ENCODE peak calls at places on chromosomes 2 and 18, in four cellular contexts. One of them, this sample, is unnamed. For H3K4me1, the result is how much of the 10 kb centered on the place peaks cover.

GRCh38 chr2:66430195-66430905 is 4.6 kb upstream of the MEIS1 start:
- DNase-seq in sigmoid colon: no peak
- DNase-seq in transverse colon: no peak
- DNase-seq in left ventricle myocardium inferior: no peak
- DNase-seq in this sample: no peak

GRCh38 chr2:215171826-215172225 is 33.4 kb upstream of the ABCA12 start:
- DNase-seq in left ventricle myocardium inferior: no peak
- DNase-seq in transverse colon: no peak
- DNase-seq in sigmoid colon: no peak
- DNase-seq in this sample: no peak

GRCh38 chr2:219627105-219628100 is at the start of gene SLC4A3:
- DNase-seq in left ventricle myocardium inferior: no peak
- DNase-seq in transverse colon: no peak
- DNase-seq in sigmoid colon: no peak
- DNase-seq in this sample: no peak

GRCh38 chr2:35468271-35468670 is 887.3 kb upstream of the CRIM1 start:
- DNase-seq in transverse colon: no peak
- DNase-seq in sigmoid colon: no peak
- DNase-seq in left ventricle myocardium inferior: no peak
- DNase-seq in this sample: no peak

GRCh38 chr2:234444888-234445287 is 52.0 kb downstream of the ARL4C start:
- DNase-seq in transverse colon: peak
- DNase-seq in left ventricle myocardium inferior: peak
- DNase-seq in sigmoid colon: no peak
- DNase-seq in this sample: peak

GRCh38 chr2:241777167-241777685 is 604 bp downstream of the GAL3ST2 start:
- DNase-seq in left ventricle myocardium inferior: no peak
- DNase-seq in sigmoid colon: peak
- DNase-seq in transverse colon: no peak
- DNase-seq in this sample: no peak

GRCh38 chr2:138455691-138456090 is 45.9 kb upstream of the SPOPL start:
- DNase-seq in transverse colon: no peak
- DNase-seq in sigmoid colon: no peak
- DNase-seq in left ventricle myocardium inferior: no peak
- DNase-seq in this sample: no peak

GRCh38 chr18:32707153-32707552 is 65.7 kb downstream of the KLHL14 start:
- DNase-seq in left ventricle myocardium inferior: no peak
- DNase-seq in transverse colon: no peak
- DNase-seq in sigmoid colon: no peak
- DNase-seq in this sample: no peak

GRCh38 chr18:58562146-58562998 is 66.5 kb downstream of the ALPK2 start:
- DNase-seq in sigmoid colon: no peak
- DNase-seq in transverse colon: no peak
- DNase-seq in left ventricle myocardium inferior: no peak
- DNase-seq in this sample: peak

GRCh38 chr18:6069103-6069502 is 173.8 kb upstream of the TMEM200C start:
- DNase-seq in left ventricle myocardium inferior: no peak
- DNase-seq in transverse colon: no peak
- DNase-seq in sigmoid colon: no peak
- DNase-seq in this sample: no peak

GRCh38 chr2:186702499-186702898 is 8.6 kb downstream of the FAM171B start:
- DNase-seq in transverse colon: no peak
- DNase-seq in left ventricle myocardium inferior: no peak
- DNase-seq in sigmoid colon: no peak
- DNase-seq in this sample: no peak

GRCh38 chr2:10382313-10383061 is 65.6 kb downstream of the ODC1 start:
- DNase-seq in left ventricle myocardium inferior: no peak
- DNase-seq in transverse colon: peak
- DNase-seq in sigmoid colon: no peak
- DNase-seq in this sample: peak

GRCh38 chr2:231557571-231558217 is 27.4 kb upstream of the NMUR1 start:
- DNase-seq in left ventricle myocardium inferior: peak
- DNase-seq in transverse colon: peak
- DNase-seq in sigmoid colon: peak
- DNase-seq in this sample: peak

GRCh38 chr2:100902833-100903405 is 83.0 kb downstream of the NPAS2 start:
- DNase-seq in sigmoid colon: no peak
- DNase-seq in left ventricle myocardium inferior: no peak
- DNase-seq in transverse colon: no peak
- DNase-seq in this sample: no peak

GRCh38 chr18:5720132-5720531 is 175.2 kb downstream of the TMEM200C start:
- DNase-seq in transverse colon: no peak
- DNase-seq in sigmoid colon: no peak
- DNase-seq in left ventricle myocardium inferior: no peak
- DNase-seq in this sample: no peak

GRCh38 chr18:42363446-42363845 is 408.4 kb downstream of the PIK3C3 start:
- DNase-seq in sigmoid colon: no peak
- DNase-seq in left ventricle myocardium inferior: no peak
- DNase-seq in transverse colon: no peak
- DNase-seq in this sample: no peak

GRCh38 chr2:16200791-16201190 is 260.4 kb downstream of the MYCN start:
- DNase-seq in left ventricle myocardium inferior: no peak
- DNase-seq in sigmoid colon: no peak
- DNase-seq in transverse colon: no peak
- DNase-seq in this sample: no peak

GRCh38 chr2:109380502-109381326 is 233.1 kb downstream of the SEPTIN10 start:
- DNase-seq in sigmoid colon: peak
- DNase-seq in transverse colon: peak
- DNase-seq in left ventricle myocardium inferior: no peak
- DNase-seq in this sample: no peak

GRCh38 chr2:56192664-56193305 is 9.0 kb downstream of the CCDC85A start:
- DNase-seq in transverse colon: no peak
- DNase-seq in sigmoid colon: no peak
- DNase-seq in left ventricle myocardium inferior: no peak
- DNase-seq in this sample: no peak

GRCh38 chr2:62410015-62410453 is 96.0 kb downstream of the TMEM17 start:
- DNase-seq in transverse colon: no peak
- DNase-seq in left ventricle myocardium inferior: no peak
- DNase-seq in sigmoid colon: no peak
- DNase-seq in this sample: no peak

GRCh38 chr2:224938670-224939309 is 103.5 kb downstream of the DOCK10 start:
- DNase-seq in left ventricle myocardium inferior: no peak
- DNase-seq in sigmoid colon: no peak
- DNase-seq in transverse colon: no peak
- DNase-seq in this sample: peak

GRCh38 chr18:44651918-44652317 is 28.8 kb upstream of the SETBP1 start:
- DNase-seq in sigmoid colon: no peak
- DNase-seq in left ventricle myocardium inferior: no peak
- DNase-seq in transverse colon: no peak
- DNase-seq in this sample: no peak

GRCh38 chr2:123908522-123908921 is 116.6 kb upstream of the CNTNAP5 start:
- DNase-seq in transverse colon: no peak
- DNase-seq in left ventricle myocardium inferior: no peak
- DNase-seq in sigmoid colon: no peak
- DNase-seq in this sample: no peak

GRCh38 chr18:74513883-74514205 is 17.7 kb downstream of the CNDP2 start:
- DNase-seq in sigmoid colon: peak
- DNase-seq in transverse colon: no peak
- DNase-seq in left ventricle myocardium inferior: no peak
- DNase-seq in this sample: no peak

GRCh38 chr2:219661197-219661954 is 33.9 kb downstream of the SLC4A3 start:
- DNase-seq in sigmoid colon: no peak
- DNase-seq in left ventricle myocardium inferior: no peak
- DNase-seq in transverse colon: no peak
- DNase-seq in this sample: no peak

GRCh38 chr2:171798156-171798815 is 95.8 kb downstream of the SLC25A12 start:
- DNase-seq in sigmoid colon: no peak
- DNase-seq in left ventricle myocardium inferior: no peak
- DNase-seq in transverse colon: no peak
- DNase-seq in this sample: no peak

GRCh38 chr2:23198316-23199114 is 186.5 kb upstream of the KLHL29 start:
- DNase-seq in transverse colon: no peak
- DNase-seq in sigmoid colon: no peak
- DNase-seq in left ventricle myocardium inferior: no peak
- DNase-seq in this sample: no peak

GRCh38 chr2:171347591-171348032 is 86.2 kb downstream of the METTL8 start:
- DNase-seq in left ventricle myocardium inferior: no peak
- DNase-seq in sigmoid colon: no peak
- DNase-seq in transverse colon: no peak
- DNase-seq in this sample: no peak

GRCh38 chr2:168119519-168120141 is 127.8 kb downstream of the STK39 start:
- DNase-seq in left ventricle myocardium inferior: no peak
- DNase-seq in transverse colon: no peak
- DNase-seq in sigmoid colon: no peak
- DNase-seq in this sample: peak

GRCh38 chr2:7627587-7627986 is 710.4 kb downstream of the RNF144A start:
- DNase-seq in left ventricle myocardium inferior: no peak
- DNase-seq in sigmoid colon: no peak
- DNase-seq in transverse colon: no peak
- DNase-seq in this sample: no peak

GRCh38 chr2:46857871-46858696 is 57.5 kb downstream of the MCFD2 start:
- DNase-seq in left ventricle myocardium inferior: no peak
- DNase-seq in transverse colon: no peak
- DNase-seq in sigmoid colon: peak
- DNase-seq in this sample: no peak

GRCh38 chr2:46854260-46854659 is 61.3 kb downstream of the MCFD2 start:
- DNase-seq in left ventricle myocardium inferior: no peak
- DNase-seq in transverse colon: no peak
- DNase-seq in sigmoid colon: peak
- DNase-seq in this sample: no peak

GRCh38 chr2:46858697-46859080 is 56.9 kb downstream of the MCFD2 start:
- DNase-seq in sigmoid colon: no peak
- DNase-seq in left ventricle myocardium inferior: no peak
- DNase-seq in transverse colon: no peak
- DNase-seq in this sample: no peak

GRCh38 chr2:46855805-46856204 is 59.8 kb downstream of the MCFD2 start:
- DNase-seq in transverse colon: no peak
- DNase-seq in sigmoid colon: no peak
- DNase-seq in left ventricle myocardium inferior: no peak
- DNase-seq in this sample: no peak

DNA sequence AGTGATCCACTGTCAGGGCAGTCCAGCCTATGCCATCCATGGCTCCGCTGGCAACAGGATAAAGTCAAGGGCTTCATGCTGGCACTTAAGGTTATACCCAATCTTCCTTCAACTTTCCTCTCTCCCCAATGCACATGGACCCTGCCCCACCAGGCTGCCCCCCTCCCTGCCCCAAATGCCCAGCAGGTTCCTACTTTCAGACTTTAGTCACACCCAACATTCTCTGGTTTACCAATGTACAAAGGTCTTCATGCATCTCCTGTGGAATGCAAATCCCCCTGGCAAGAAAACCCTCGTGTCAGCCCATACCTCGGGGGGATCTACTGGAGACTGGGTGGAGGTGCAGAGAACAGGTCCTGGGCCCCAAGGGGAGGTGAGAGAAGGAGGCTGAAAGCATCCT is 59.3 kb downstream of the MCFD2 start:
- DNase-seq in sigmoid colon: no peak
- DNase-seq in transverse colon: no peak
- DNase-seq in left ventricle myocardium inferior: no peak
- DNase-seq in this sample: no peak
- H3K4me1 ChIP-seq in sigmoid colon: half or more
- H3K4me1 ChIP-seq in transverse colon: under half
- H3K4me1 ChIP-seq in left ventricle myocardium inferior: under half
- H3K4me1 ChIP-seq in this sample: under half

DNA sequence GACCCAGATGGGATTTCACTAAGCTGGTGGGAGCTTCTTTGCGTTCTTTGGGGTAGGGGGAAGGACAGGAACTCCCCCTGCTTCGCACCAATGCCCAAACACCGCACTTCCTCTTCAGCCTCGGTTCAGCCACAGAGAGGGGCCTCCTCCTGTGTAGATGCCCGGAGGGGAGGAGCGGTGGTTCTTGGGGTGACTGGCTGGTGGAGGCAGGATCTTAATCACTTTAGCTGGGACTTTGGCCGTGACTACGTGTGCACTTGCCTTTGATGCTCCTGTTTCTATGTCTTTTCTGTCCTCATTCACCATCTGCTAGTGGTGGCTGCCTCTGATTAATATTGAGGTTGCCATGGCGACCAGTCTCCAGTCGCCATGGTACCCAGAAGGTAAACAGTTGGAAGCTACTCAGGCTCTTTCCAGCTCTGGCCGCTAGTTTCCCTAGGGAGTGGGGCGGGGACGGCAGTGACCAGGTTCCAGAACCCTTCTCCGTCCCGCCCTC is 1.9 kb downstream of the CNGA3 start:
- DNase-seq in sigmoid colon: no peak
- DNase-seq in left ventricle myocardium inferior: no peak
- DNase-seq in transverse colon: no peak
- DNase-seq in this sample: no peak
- H3K4me3 ChIP-seq in sigmoid colon: no peak
- H3K4me3 ChIP-seq in left ventricle myocardium inferior: no peak
- H3K4me3 ChIP-seq in transverse colon: no peak
- H3K4me3 ChIP-seq in this sample: no peak

DNA sequence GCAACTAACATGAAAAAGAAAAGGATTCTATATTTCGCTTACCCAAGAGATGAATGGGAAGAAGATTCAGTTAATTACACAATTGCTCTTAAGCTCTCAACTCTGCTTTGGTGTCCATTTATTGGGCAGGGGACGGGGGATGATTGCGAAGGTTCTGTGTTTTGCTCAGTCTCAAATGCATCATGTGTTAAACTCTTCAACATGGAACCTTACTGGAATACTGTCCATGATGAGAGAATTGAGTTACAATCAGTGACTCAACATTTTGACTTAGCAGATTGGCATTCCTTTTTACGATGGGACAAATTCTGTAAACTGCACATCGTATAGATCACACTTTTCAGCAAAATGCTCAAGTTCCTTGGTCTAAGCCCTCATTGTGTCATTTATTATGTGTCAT is 135.6 kb downstream of the RBMS1 start:
- DNase-seq in transverse colon: no peak
- DNase-seq in sigmoid colon: no peak
- DNase-seq in left ventricle myocardium inferior: no peak
- DNase-seq in this sample: no peak
- H3K4me1 ChIP-seq in transverse colon: under half
- H3K4me1 ChIP-seq in sigmoid colon: half or more
- H3K4me1 ChIP-seq in left ventricle myocardium inferior: half or more
- H3K4me1 ChIP-seq in this sample: under half

GRCh38 chr18:2914844-2915243 is 68.0 kb downstream of the EMILIN2 start:
- DNase-seq in transverse colon: no peak
- DNase-seq in sigmoid colon: peak
- DNase-seq in left ventricle myocardium inferior: no peak
- DNase-seq in this sample: no peak
- H3K4me3 ChIP-seq in transverse colon: no peak
- H3K4me3 ChIP-seq in sigmoid colon: no peak
- H3K4me3 ChIP-seq in left ventricle myocardium inferior: peak
- H3K4me3 ChIP-seq in this sample: no peak